ENCODE peak calls at places on chromosomes 6 and 20, in seven cellular contexts. K, O, W, C, R, G and L are unnamed samples.

GRCh38 chr6:106528521-106528920 is 100.8 kb downstream of the RTN4IP1 start:
- DNase-seq in K (no peak), O (no peak), W (no peak), C (no peak), R (no peak), G (no peak), L (no peak)

GRCh38 chr6:122798099-122798641 is 9.1 kb downstream of the SMPDL3A start:
- DNase-seq in K (peak; percentile 84), O (no peak), W (no peak), C (no peak), R (no peak), G (no peak), L (peak; percentile 71)

GRCh38 chr20:56414842-56415765 is 3.0 kb downstream of the CASS4 start:
- DNase-seq in K (peak; percentile 97), O (no peak), W (no peak), C (no peak), R (no peak), G (no peak), L (peak; percentile 42)

GRCh38 chr6:128005009-128005408 is 104.2 kb upstream of the THEMIS start:
- DNase-seq in K (peak; percentile 21), O (no peak), W (no peak), C (no peak), R (no peak), G (no peak), L (no peak)

GRCh38 chr6:112109267-112109666 is 21.9 kb downstream of the FAM229B start:
- DNase-seq in K (no peak), O (no peak), W (peak; percentile 24), C (no peak), R (no peak), G (no peak), L (peak; percentile 17)

GRCh38 chr6:50333696-50334095 is 284.0 kb upstream of the DEFB112 start:
- DNase-seq in K (no peak), O (no peak), W (no peak), C (no peak), R (no peak), G (no peak), L (no peak)

GRCh38 chr6:39280247-39280731 is 33.9 kb downstream of the KCNK17 start:
- DNase-seq in K (no peak), O (no peak), W (no peak), C (no peak), R (no peak), G (no peak), L (no peak)

GRCh38 chr6:34664270-34664971 is 32.1 kb downstream of the ILRUN start:
- DNase-seq in K (peak; percentile 62), O (no peak), W (no peak), C (no peak), R (no peak), G (peak; percentile 82), L (peak; percentile 72)

GRCh38 chr6:154403803-154404202 is 47.2 kb upstream of the IPCEF1 start:
- DNase-seq in K (peak; percentile 82), O (no peak), W (no peak), C (no peak), R (no peak), G (no peak), L (peak; percentile 55)

DNA sequence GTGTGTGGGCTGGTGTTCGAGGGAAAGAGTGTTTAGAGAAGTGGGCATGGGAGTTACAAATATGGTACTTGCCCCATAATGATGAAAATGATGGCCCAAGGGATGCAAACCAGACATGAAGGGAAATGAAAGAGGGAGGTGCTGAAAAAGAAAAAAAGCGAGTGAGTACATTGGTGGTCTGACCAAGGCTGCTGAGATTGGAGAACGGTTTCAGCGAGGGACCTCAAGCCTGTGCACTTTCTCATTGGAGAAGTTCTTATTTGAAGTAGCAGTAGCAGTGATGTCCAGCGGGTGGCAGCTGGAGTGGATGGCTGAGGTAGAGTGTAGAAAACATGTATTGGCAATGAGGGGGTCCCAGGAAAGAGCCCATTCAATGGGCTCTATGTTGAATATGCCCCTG is 54.8 kb downstream of the TNFAIP3 start:
- DNase-seq in K (no peak), O (no peak), W (no peak), C (no peak), R (no peak), G (no peak), L (no peak)
- H3K4me1 ChIP-seq in K (peaks cover 12% of the 10 kb centered on the region), O (no peaks in the 10 kb centered on the region), W (no peaks in the 10 kb centered on the region), C (peaks cover 17% of the 10 kb centered on the region), R (peaks cover 6% of the 10 kb centered on the region), G (peaks cover 15% of the 10 kb centered on the region), L (peaks cover 6% of the 10 kb centered on the region)

GRCh38 chr20:60812561-60812960 is 439.5 kb upstream of the CDH4 start:
- DNase-seq in K (no peak), O (no peak), W (no peak), C (no peak), R (no peak), G (no peak), L (no peak)

GRCh38 chr20:60808003-60808402 is 444.1 kb upstream of the CDH4 start:
- DNase-seq in K (no peak), O (no peak), W (no peak), C (no peak), R (no peak), G (no peak), L (no peak)

GRCh38 chr20:60813066-60813465 is 439.0 kb upstream of the CDH4 start:
- DNase-seq in K (no peak), O (no peak), W (no peak), C (no peak), R (peak; percentile 11), G (no peak), L (no peak)

GRCh38 chr20:60808701-60809100 is 443.4 kb upstream of the CDH4 start:
- DNase-seq in K (no peak), O (no peak), W (no peak), C (no peak), R (no peak), G (no peak), L (no peak)

GRCh38 chr20:60810561-60810960 is 441.5 kb upstream of the CDH4 start:
- DNase-seq in K (no peak), O (no peak), W (no peak), C (no peak), R (no peak), G (no peak), L (no peak)
- H3K4ac ChIP-seq in K (no peak overlapping the region), O (no peak overlapping the region), W (no peak overlapping the region), C (no peak overlapping the region), R (no peak overlapping the region), G (no peak overlapping the region), L (no peak overlapping the region)

GRCh38 chr6:28354688-28355554 is 5.2 kb downstream of the ZKSCAN3 start:
- DNase-seq in K (no peak), O (no peak), W (no peak), C (no peak), R (no peak), G (no peak), L (peak; percentile 1)

GRCh38 chr6:28353981-28354676 is 4.4 kb downstream of the ZKSCAN3 start:
- DNase-seq in K (peak; percentile 33), O (peak; percentile 17), W (no peak), C (no peak), R (no peak), G (peak; percentile 69), L (peak; percentile 7)

GRCh38 chr6:28351493-28351925 is 1.8 kb downstream of the ZKSCAN3 start:
- DNase-seq in K (no peak), O (no peak), W (no peak), C (no peak), R (no peak), G (no peak), L (no peak)

GRCh38 chr6:28351087-28351486 is 1.3 kb downstream of the ZKSCAN3 start:
- DNase-seq in K (no peak), O (no peak), W (no peak), C (no peak), R (no peak), G (no peak), L (no peak)

GRCh38 chr6:28353356-28353755 is 3.6 kb downstream of the ZKSCAN3 start:
- DNase-seq in K (no peak), O (no peak), W (no peak), C (no peak), R (no peak), G (no peak), L (no peak)
- H3K4me1 ChIP-seq in K (peaks cover 17% of the 10 kb centered on the region), O (peaks cover 4% of the 10 kb centered on the region), W (no peaks in the 10 kb centered on the region), C (peaks cover 6% of the 10 kb centered on the region), R (peaks cover 5% of the 10 kb centered on the region), G (no peaks in the 10 kb centered on the region), L (peaks cover 11% of the 10 kb centered on the region)

DNA sequence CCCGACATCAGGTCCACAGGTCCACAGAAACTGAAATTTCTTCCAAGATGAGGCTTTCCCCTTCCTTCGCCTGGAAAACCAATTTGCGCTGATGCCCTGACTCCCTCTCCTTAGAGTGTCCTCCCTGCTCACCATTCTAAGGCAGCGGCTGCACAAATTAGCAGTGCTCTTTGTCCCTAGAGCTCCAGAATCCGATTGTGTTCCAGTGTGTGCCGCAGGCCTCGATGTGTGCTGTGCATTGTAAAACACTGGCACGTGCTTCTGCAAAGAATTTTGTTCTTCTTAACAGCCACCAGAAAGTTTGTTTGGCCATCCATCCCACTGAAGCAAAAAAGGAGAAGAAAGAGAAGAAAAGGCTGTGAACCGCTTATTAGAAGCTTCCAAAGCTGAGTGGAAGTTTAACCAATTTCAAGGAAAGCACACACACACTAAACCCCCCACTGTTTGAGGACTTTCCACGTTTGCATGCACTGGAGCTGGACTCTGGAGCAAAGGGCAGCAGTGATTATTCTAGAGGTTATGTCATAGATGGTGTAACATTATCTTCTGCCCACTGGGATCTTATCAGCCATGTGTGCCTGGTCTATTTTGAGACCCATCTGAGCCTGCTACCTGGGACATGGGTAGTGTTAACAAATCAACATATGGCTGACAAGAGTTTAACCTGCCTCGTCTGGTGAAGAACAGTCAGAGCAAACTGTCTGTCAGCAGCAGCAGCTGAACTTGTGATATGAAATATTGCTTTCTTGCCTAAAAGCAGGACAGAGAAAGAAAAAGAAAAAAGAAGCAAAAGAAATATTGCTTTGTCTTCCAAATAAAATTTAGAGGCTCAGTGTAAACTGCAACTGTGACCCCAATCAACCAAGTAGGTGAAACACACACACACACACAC is 64.9 kb upstream of the RREB1 start:
- DNase-seq in K (no peak), O (peak; percentile 65), W (no peak), C (no peak), R (peak; percentile 28), G (no peak), L (peak; percentile 34)
- H3K4ac ChIP-seq in K (no peak overlapping the region), O (peak overlapping the region; percentile 38), W (no peak overlapping the region), C (no peak overlapping the region), R (no peak overlapping the region), G (no peak overlapping the region), L (no peak overlapping the region)

GRCh38 chr6:43913388-43914271 is 143.6 kb downstream of the VEGFA start:
- DNase-seq in K (peak; percentile 45), O (no peak), W (no peak), C (no peak), R (no peak), G (no peak), L (peak; percentile 44)
- H3K4me1 ChIP-seq in K (peaks cover 23% of the 10 kb centered on the region), O (peaks cover 1% of the 10 kb centered on the region), W (peaks cover 4% of the 10 kb centered on the region), C (peaks cover 12% of the 10 kb centered on the region), R (peaks cover 3% of the 10 kb centered on the region), G (no peaks in the 10 kb centered on the region), L (peaks cover 46% of the 10 kb centered on the region)

DNA sequence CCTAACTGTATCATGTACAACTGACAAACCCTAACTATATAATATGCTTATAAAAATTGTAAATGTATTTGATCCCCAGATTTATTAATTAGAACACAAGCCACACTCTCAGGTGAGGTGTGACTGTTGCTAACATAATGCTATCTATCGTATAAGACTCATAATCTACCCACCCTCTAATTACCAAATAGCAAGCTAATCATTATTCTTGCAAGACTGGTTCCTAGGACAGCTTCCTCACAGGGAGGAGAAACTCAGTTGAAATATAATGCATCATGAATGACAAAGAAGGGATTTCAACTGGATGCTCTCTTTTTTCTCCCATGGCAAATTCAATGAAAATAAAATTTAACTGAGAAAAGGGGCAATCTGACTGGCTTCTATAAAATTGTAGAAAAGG is 35.4 kb downstream of the ELOVL4 start:
- DNase-seq in K (no peak), O (no peak), W (no peak), C (no peak), R (no peak), G (no peak), L (no peak)
- H3K4ac ChIP-seq in K (no peak overlapping the region), O (no peak overlapping the region), W (no peak overlapping the region), C (no peak overlapping the region), R (no peak overlapping the region), G (no peak overlapping the region), L (no peak overlapping the region)